ENCODE peak calls at places on chromosomes 12 and 14, in ten cellular contexts. G, I, O, M, F, A, C, S, Y and W are unnamed samples.

GRCh38 chr12:64598831-64599230 is 11.5 kb upstream of the RASSF3 start:
- DNase-seq in G (no peak), S (no peak), M (no peak), C (no peak), F (no peak), Y (no peak), O (no peak), A (no peak), I (no peak), W (no peak)

GRCh38 chr14:68583527-68584275 is 209.2 kb downstream of the ZFP36L1 start:
- DNase-seq in Y (no peak), O (no peak), F (peak; percentile 24), I (no peak), C (no peak), M (no peak), S (no peak), A (no peak), G (peak; percentile 92), W (no peak)

GRCh38 chr12:19852100-19852855 is 413.0 kb downstream of the AEBP2 start:
- DNase-seq in Y (no peak), G (no peak), M (no peak), S (no peak), O (no peak), C (no peak), I (no peak), F (no peak), A (no peak), W (no peak)

GRCh38 chr14:61536661-61537566 is 158.4 kb upstream of the HIF1A start:
- DNase-seq in I (no peak), F (no peak), C (no peak), G (no peak), S (no peak), A (no peak), O (no peak), Y (no peak), M (no peak), W (no peak)

GRCh38 chr14:105944632-105945610 is 418.5 kb downstream of the TMEM121 start:
- DNase-seq in Y (peak; percentile 46), O (peak; percentile 76), I (no peak), C (peak; percentile 28), M (peak; percentile 71), F (peak; percentile 88), G (peak; percentile 24), A (no peak), S (no peak), W (peak; percentile 66)

GRCh38 chr14:104264495-104265265 is 126.3 kb downstream of the KIF26A start:
- DNase-seq in I (no peak), O (no peak), Y (no peak), G (no peak), A (no peak), M (no peak), C (peak; percentile 7), S (no peak), F (peak; percentile 61), W (no peak)

GRCh38 chr12:9077576-9078031 is 38.1 kb downstream of the A2M start:
- DNase-seq in M (no peak), S (no peak), G (no peak), I (no peak), Y (no peak), C (no peak), F (no peak), O (no peak), A (no peak), W (no peak)

GRCh38 chr12:100767371-100767770 is 27.2 kb upstream of the ANO4 start:
- DNase-seq in C (no peak), S (no peak), A (no peak), F (no peak), M (no peak), Y (no peak), I (no peak), G (no peak), O (no peak), W (no peak)

GRCh38 chr12:117875652-117876491 is 92.9 kb downstream of the KSR2 start:
- DNase-seq in O (peak; percentile 69), A (no peak), I (peak; percentile 26), G (no peak), S (peak; percentile 9), F (peak; percentile 65), C (no peak), Y (no peak), M (no peak), W (no peak)

GRCh38 chr14:76765461-76765931 is 4.2 kb downstream of the VASH1 start:
- DNase-seq in O (no peak), F (no peak), I (no peak), C (no peak), M (no peak), G (no peak), Y (no peak), A (no peak), S (no peak), W (no peak)

GRCh38 chr14:90660865-90661570 is 155.2 kb downstream of the TTC7B start:
- DNase-seq in M (no peak), O (no peak), S (no peak), A (no peak), Y (peak; percentile 48), G (no peak), I (no peak), C (no peak), F (peak; percentile 52), W (no peak)

GRCh38 chr14:95959317-95959716 is 79.8 kb upstream of the C14orf132 start:
- DNase-seq in A (no peak), O (no peak), C (no peak), F (no peak), M (no peak), I (no peak), Y (no peak), G (no peak), S (no peak), W (no peak)

GRCh38 chr14:79842270-79842669 is 369.0 kb downstream of the DIO2 start:
- DNase-seq in I (peak; percentile 63), C (peak; percentile 52), S (peak; percentile 74), F (no peak), O (no peak), M (peak; percentile 26), Y (peak; percentile 46), G (peak; percentile 59), A (peak; percentile 70), W (no peak)

GRCh38 chr12:188910-189621 is 24.9 kb downstream of the SLC6A12 start:
- DNase-seq in C (peak; percentile 52), F (peak; percentile 92), G (no peak), I (peak; percentile 63), Y (peak; percentile 55), M (peak; percentile 56), O (peak; percentile 86), A (peak; percentile 42), S (peak; percentile 64), W (no peak)

GRCh38 chr12:34296143-34297041 is 274.1 kb downstream of the ALG10 start:
- DNase-seq in C (no peak), S (no peak), O (no peak), M (peak; percentile 2), A (no peak), Y (peak; percentile 6), G (no peak), F (peak; percentile 36), I (no peak), W (no peak)

GRCh38 chr12:103523771-103524170 is 28.0 kb upstream of the C12orf42 start:
- DNase-seq in S (no peak), F (no peak), C (no peak), O (no peak), Y (no peak), I (no peak), G (no peak), M (no peak), A (no peak), W (no peak)

GRCh38 chr14:102993523-102993922 is 63.8 kb downstream of the CDC42BPB start:
- DNase-seq in I (peak; percentile 29), A (peak; percentile 28), C (no peak), O (no peak), Y (no peak), G (no peak), M (no peak), S (peak; percentile 45), F (no peak), W (no peak)

GRCh38 chr14:41130274-41130673 is 476.4 kb upstream of the LRFN5 start:
- DNase-seq in M (no peak), G (no peak), S (no peak), C (no peak), I (no peak), Y (no peak), F (no peak), O (no peak), A (no peak), W (no peak)
- TF ChIP-seq CTCF in M (no peak), G (no peak), S (no peak), C (no peak), I (no peak), Y (no peak), F (no peak), O (no peak), A (no peak), W (no peak)

GRCh38 chr14:97978336-97978735 is 1181.2 kb downstream of the VRK1 start:
- DNase-seq in A (peak; percentile 49), Y (peak; percentile 76), F (peak; percentile 84), M (peak; percentile 85), O (peak; percentile 18), S (peak; percentile 0), C (peak; percentile 78), G (peak; percentile 49), I (peak; percentile 2), W (no peak)
- TF ChIP-seq CTCF in A (peak; percentile 16), Y (peak; percentile 49), F (no peak), M (no peak), O (no peak), S (no peak), C (no peak), G (no peak), I (no peak), W (no peak)

GRCh38 chr12:89701606-89702206 is 6.9 kb downstream of the ATP2B1 start:
- DNase-seq in Y (no peak), M (no peak), F (no peak), S (no peak), A (no peak), C (no peak), I (no peak), G (no peak), O (no peak), W (no peak)
- TF ChIP-seq CTCF in Y (no peak), M (no peak), F (no peak), S (no peak), A (no peak), C (no peak), I (no peak), G (no peak), O (no peak), W (no peak)

GRCh38 chr12:12064596-12064995 is 6.1 kb upstream of the BCL2L14 start:
- DNase-seq in C (no peak), M (no peak), O (no peak), F (no peak), S (no peak), A (no peak), I (no peak), Y (no peak), G (no peak), W (no peak)
- TF ChIP-seq CTCF in C (no peak), M (no peak), O (no peak), F (no peak), S (no peak), A (no peak), I (no peak), Y (no peak), G (no peak), W (no peak)

DNA sequence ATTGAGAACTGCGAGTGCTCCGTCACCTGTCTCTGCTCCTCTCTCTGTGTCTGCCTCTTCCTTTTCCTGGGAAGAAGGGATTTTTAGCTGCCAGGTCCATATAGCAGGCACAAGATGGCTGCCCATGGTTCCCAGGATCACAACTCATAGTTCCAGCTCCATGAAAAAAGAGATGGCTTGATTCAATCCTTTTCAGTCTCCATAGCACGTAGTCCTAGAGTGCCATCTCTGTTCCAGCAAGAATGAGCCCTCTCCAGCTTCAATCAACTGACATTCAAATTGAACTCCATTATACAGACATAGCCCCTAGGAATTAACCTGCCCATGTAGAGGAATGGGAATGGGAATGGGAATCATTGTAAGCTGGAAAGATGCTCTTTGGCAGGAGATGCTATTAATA is 34.7 kb upstream of the RTRAF start:
- DNase-seq in I (no peak), G (no peak), F (no peak), A (no peak), O (no peak), M (no peak), Y (no peak), S (no peak), C (no peak), W (no peak)
- TF ChIP-seq CTCF in I (no peak), G (no peak), F (no peak), A (no peak), O (no peak), M (no peak), Y (no peak), S (no peak), C (no peak), W (no peak)